ENCODE peak calls at places on chromosomes 2 and 18, in five cellular contexts. W is activated T-helper 1 cell treated with anti-CD3 and anti-CD28 coated beads, Interleukin-2, amount 50 U/mL, for 16 hours; N is DMS 273 treated with DMSO at 0.1 percent for 48 hours; J is stimulated activated CD4-positive, alpha-beta T cell treated with anti-CD3 and anti-CD28 coated beads, TNF-alpha, amount 100 ng/mL, for 4 hours; P is stimulated activated naive B cell treated with anti-CD40 and anti-IgM and Interleukin-4, amounts not matched to agents 10 μg/mL and 1 μg/mL and 100 μg/mL, for 72 hours. M is an unnamed sample.

GRCh38 chr2:130819915-130820861 is 16.5 kb upstream of the ARHGEF4 start:
- DNase-seq in W (no peak), N (no peak), J (no peak), P (no peak), M (no peak)

GRCh38 chr2:195587966-195588365 is 69.1 kb upstream of the SLC39A10 start:
- DNase-seq in W (no peak), N (no peak), J (no peak), P (no peak), M (no peak)

GRCh38 chr2:1790473-1790872 is 46.2 kb upstream of the PXDN start:
- DNase-seq in W (no peak), N (no peak), J (no peak), P (no peak), M (no peak)

GRCh38 chr18:65255417-65255816 is 495.4 kb upstream of the CDH7 start:
- DNase-seq in W (no peak), N (no peak), J (no peak), P (no peak), M (no peak)

GRCh38 chr2:175293776-175294175 is 112.3 kb upstream of the ATP5MC3 start:
- DNase-seq in W (no peak), N (no peak), J (no peak), P (no peak), M (no peak)

GRCh38 chr2:47313141-47313691 is 89.7 kb upstream of the MSH2 start:
- DNase-seq in W (no peak), N (peak; percentile 37), J (no peak), P (no peak), M (no peak)

GRCh38 chr2:115910270-115910669 is 1467.8 kb downstream of the DPP10 start:
- DNase-seq in W (no peak), N (no peak), J (no peak), P (no peak), M (peak; percentile 11)

GRCh38 chr2:5319493-5319892 is 372.7 kb upstream of the SOX11 start:
- DNase-seq in W (no peak), N (no peak), J (no peak), P (no peak), M (no peak)

GRCh38 chr2:19480664-19481063 is 122.2 kb upstream of the OSR1 start:
- DNase-seq in W (no peak), N (no peak), J (no peak), P (no peak), M (no peak)

GRCh38 chr2:161981679-161982300 is 92.2 kb downstream of the DPP4 start:
- DNase-seq in W (no peak), N (peak; percentile 48), J (no peak), P (no peak), M (no peak)

M was measured in SJCRH30.